ENCODE peak calls at places on chromosome 5, in seven cellular contexts. N is pons, H is GM04503, A is head of caudate nucleus, M is GM10248, Z is stromal cell of bone marrow, P is frontal cortex. J is an unnamed sample.

GRCh38 chr5:133807348-133807747 is 161.1 kb downstream of the C5orf15 start:
- DNase-seq in N (no peak), A (no peak), Z (no peak), M (no peak), H (no peak), P (no peak), J (no peak)

GRCh38 chr5:144567416-144567770 is 396.7 kb downstream of the KCTD16 start:
- DNase-seq in P (no peak), Z (peak), N (no peak), H (no peak), M (no peak), A (no peak), J (no peak)

GRCh38 chr5:79255786-79256557 is 20.0 kb downstream of the JMY start:
- DNase-seq in N (no peak), A (no peak), Z (no peak), M (no peak), H (no peak), P (no peak), J (no peak)

GRCh38 chr5:55324815-55325418 is 17.1 kb downstream of the MTREX start:
- DNase-seq in A (no peak), P (no peak), M (peak), H (peak), Z (peak), N (peak), J (peak)

GRCh38 chr5:139481580-139482049 is 943 bp downstream of the STING1 start:
- DNase-seq in Z (peak), M (peak), P (no peak), H (no peak), A (no peak), N (peak), J (no peak)

GRCh38 chr5:6579535-6579934 is 53.3 kb downstream of the NSUN2 start:
- DNase-seq in Z (no peak), N (no peak), M (no peak), A (no peak), H (no peak), P (no peak), J (no peak)

GRCh38 chr5:428219-428618 is 14.8 kb upstream of the EXOC3 start:
- DNase-seq in A (no peak), M (no peak), H (no peak), P (no peak), N (no peak), Z (no peak), J (no peak)

GRCh38 chr5:3364433-3364832 is 231.2 kb upstream of the IRX1 start:
- DNase-seq in M (no peak), A (no peak), N (no peak), H (no peak), P (no peak), Z (no peak), J (no peak)

GRCh38 chr5:145062280-145062679 is 772.9 kb downstream of the PRELID2 start:
- DNase-seq in Z (no peak), P (no peak), H (no peak), A (no peak), M (no peak), N (no peak), J (no peak)

GRCh38 chr5:170791325-170791954 is 7.9 kb downstream of the GABRP start:
- DNase-seq in Z (peak), H (no peak), P (peak), N (peak), M (peak), A (peak), J (peak)

GRCh38 chr5:78472469-78473106 is 112.2 kb downstream of the SCAMP1 start:
- DNase-seq in H (no peak), M (no peak), A (no peak), P (no peak), Z (no peak), N (peak), J (peak)

GRCh38 chr5:144467795-144468194 is 297.1 kb downstream of the KCTD16 start:
- DNase-seq in M (no peak), N (peak), Z (peak), H (no peak), P (no peak), A (no peak), J (peak)